ENCODE peak calls at places on chromosomes 11 and 22, in nine cellular contexts. B is body of pancreas, N is IMR-90, J is sigmoid colon, P is tibial nerve, R is NB4, D is right lobe of liver, E is suprapubic skin, Z is A549. S is an unnamed sample.

GRCh38 chr11:119505861-119506260 is 82.9 kb upstream of the THY1 start:
- DNase-seq in B (no peak), D (no peak), R (no peak), J (peak), E (no peak), P (no peak), Z (no peak), N (peak), S (no peak)

GRCh38 chr11:76623171-76623883 is 47.2 kb downstream of the LRRC32 start:
- DNase-seq in J (peak), N (peak), P (no peak), Z (no peak), D (no peak), B (no peak), R (no peak), E (no peak), S (peak)

GRCh38 chr22:38843716-38844660 is at the start of gene NPTXR:
- DNase-seq in P (no peak), J (no peak), N (peak), E (no peak), D (no peak), B (peak), R (peak), Z (peak), S (peak)

GRCh38 chr11:44886765-44887164 is 63.9 kb downstream of the TP53I11 start:
- DNase-seq in E (no peak), Z (no peak), B (no peak), P (no peak), J (no peak), N (peak), D (no peak), R (no peak), S (no peak)

GRCh38 chr22:45006101-45006872 is 3.5 kb downstream of the PHF21B start:
- DNase-seq in R (no peak), Z (no peak), E (no peak), J (no peak), B (no peak), D (no peak), P (no peak), N (no peak), S (no peak)

GRCh38 chr22:29744902-29745301 is 21.9 kb downstream of the ZMAT5 start:
- DNase-seq in D (no peak), J (no peak), R (no peak), E (no peak), P (peak), N (peak), Z (no peak), B (no peak), S (no peak)

GRCh38 chr11:112612283-112612849 is 348.9 kb upstream of the NCAM1 start:
- DNase-seq in E (no peak), P (no peak), J (no peak), B (no peak), Z (no peak), N (no peak), D (no peak), R (no peak), S (no peak)

GRCh38 chr22:46087816-46088277 is 62.5 kb upstream of the PPARA start:
- DNase-seq in R (no peak), P (peak), Z (no peak), N (peak), B (peak), J (peak), D (peak), E (peak), S (no peak)

GRCh38 chr11:60378359-60378758 is at the start of gene MS4A7:
- DNase-seq in N (no peak), B (peak), E (no peak), R (peak), P (peak), D (peak), Z (no peak), J (peak), S (no peak)

GRCh38 chr11:117673561-117673960 is 123.5 kb downstream of the DSCAML1 start:
- DNase-seq in N (no peak), Z (no peak), J (no peak), D (no peak), R (no peak), B (no peak), P (no peak), E (no peak), S (no peak)

GRCh38 chr11:100687032-100687629 is at the start of gene ARHGAP42:
- DNase-seq in R (peak), P (peak), Z (peak), D (peak), J (peak), E (peak), B (peak), N (peak), S (peak)

DNA sequence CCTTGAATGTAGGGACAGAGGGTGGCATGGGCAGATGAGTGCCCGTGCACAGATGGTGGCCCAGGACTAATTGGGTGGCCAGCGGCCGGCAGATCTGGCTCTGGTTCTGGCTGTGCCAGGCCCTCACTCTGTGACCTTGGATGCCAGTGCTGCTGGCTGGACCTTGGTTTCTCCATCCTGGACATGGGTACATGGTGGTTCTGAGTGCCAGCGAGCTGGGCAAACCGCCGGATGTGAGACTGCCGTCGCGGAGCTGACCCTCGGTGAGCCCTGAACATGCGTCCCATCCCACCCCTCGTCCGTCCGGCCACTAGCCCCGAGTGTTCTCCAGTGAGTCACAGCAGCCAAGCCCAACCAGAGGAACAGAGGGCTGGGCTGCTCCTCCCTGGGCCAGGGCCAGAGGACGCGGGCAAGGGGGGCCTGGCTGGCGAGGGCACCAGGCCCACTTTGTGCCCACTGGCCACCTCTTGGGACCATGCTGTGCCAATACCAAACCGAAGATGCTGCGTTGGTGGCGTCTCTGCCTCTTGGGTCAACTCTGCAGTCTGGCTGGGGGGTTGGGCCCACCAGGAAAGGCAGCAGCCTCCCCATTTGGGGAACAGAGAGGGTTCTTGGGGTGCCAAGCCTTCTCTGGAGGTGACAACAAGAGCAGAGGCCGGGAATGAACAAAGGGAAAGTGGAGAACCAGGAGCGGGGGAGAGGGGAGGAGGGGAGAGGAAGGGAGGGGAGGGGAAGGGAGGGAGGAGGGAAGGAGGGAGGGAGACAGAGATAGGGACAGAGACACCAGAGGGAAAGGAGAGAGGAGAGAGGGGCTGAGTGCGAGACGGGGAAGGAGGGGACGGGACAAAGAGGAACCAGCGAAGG is 10.7 kb downstream of the LSP1 start:
- DNase-seq in Z (peak), B (peak), D (no peak), N (peak), E (peak), R (peak), J (peak), P (peak), S (peak)
- TF ChIP-seq POLR2A in Z (no peak), B (no peak), D (no peak), N (no peak), E (no peak), R (no peak), J (no peak), P (no peak), S (peak)

DNA sequence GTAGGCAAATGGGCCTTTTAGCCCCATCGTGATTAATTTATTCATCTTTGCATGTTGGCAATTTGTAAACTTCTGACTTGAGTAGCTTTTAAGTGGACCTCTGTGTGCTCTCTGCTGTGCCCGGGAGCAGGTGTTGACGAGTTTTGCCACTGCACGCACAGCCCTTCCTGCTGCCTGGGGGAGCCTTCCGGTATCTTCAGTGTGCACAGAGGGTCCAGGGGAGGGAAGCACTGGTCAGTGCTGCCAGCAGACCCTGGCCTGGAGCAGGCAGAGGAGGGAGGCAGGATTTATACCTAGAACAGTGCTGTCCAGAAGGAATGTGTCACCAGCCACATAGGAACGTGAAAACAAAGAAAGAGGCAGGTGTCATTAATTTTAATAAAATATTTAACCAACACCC is 403.5 kb downstream of the TBC1D22A start:
- DNase-seq in B (peak), Z (no peak), E (peak), J (peak), D (peak), N (no peak), R (no peak), P (no peak), S (no peak)
- TF ChIP-seq POLR2A in B (no peak), Z (no peak), E (no peak), J (no peak), D (no peak), N (no peak), R (no peak), P (no peak), S (no peak)

GRCh38 chr11:66564538-66564937 is 3.9 kb downstream of the CTSF start:
- DNase-seq in Z (no peak), R (no peak), B (no peak), P (no peak), D (no peak), E (no peak), J (no peak), N (no peak), S (no peak)

GRCh38 chr11:66568124-66568916 is at the start of gene CTSF:
- DNase-seq in R (peak), D (peak), P (peak), E (peak), N (peak), B (peak), J (peak), Z (peak), S (peak)

GRCh38 chr11:66567787-66568123 is 651 bp downstream of the CTSF start:
- DNase-seq in B (no peak), N (no peak), E (no peak), Z (no peak), J (no peak), P (no peak), R (no peak), D (no peak), S (no peak)

GRCh38 chr11:66564984-66565383 is 3.4 kb downstream of the CTSF start:
- DNase-seq in E (no peak), P (no peak), N (no peak), D (no peak), B (no peak), J (no peak), R (no peak), Z (no peak), S (no peak)

DNA sequence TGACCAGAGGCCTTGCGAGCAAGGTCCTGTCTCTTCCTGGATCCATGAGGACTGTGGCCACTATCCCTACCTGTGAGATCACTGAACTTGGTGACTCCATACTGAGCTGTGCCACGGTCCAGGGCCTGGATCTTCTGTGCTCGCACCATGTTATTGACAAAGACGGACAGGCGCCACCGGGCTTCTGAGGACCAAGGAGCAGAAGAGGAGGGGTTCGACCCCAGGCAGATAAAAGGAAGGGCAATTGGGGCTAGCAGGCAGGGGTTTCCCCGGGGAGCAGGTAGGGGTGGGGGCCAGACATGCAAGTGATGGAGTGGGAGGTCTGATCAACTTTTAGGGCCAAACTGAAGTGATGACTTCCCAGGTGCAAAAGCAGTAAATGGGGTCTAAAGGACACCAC is 2.2 kb downstream of the CTSF start:
- DNase-seq in D (no peak), R (no peak), Z (no peak), N (no peak), B (no peak), P (no peak), E (no peak), J (no peak), S (no peak)
- TF ChIP-seq POLR2A in D (no peak), R (no peak), Z (no peak), N (no peak), B (no peak), P (no peak), E (no peak), J (no peak), S (no peak)

GRCh38 chr11:67583319-67584204 is at the start of gene GSTP1:
- DNase-seq in D (peak), Z (peak), B (peak), E (peak), N (peak), P (peak), J (peak), R (peak), S (no peak)
- TF ChIP-seq POLR2A in D (peak), Z (peak), B (peak), E (peak), N (peak), P (peak), J (peak), R (peak), S (peak)

GRCh38 chr11:101913631-101914030 is 1.2 kb upstream of the CEP126 start:
- DNase-seq in J (no peak), Z (no peak), D (no peak), P (no peak), E (no peak), B (no peak), R (no peak), N (no peak), S (no peak)

GRCh38 chr11:101916422-101916821 is at the start of gene ANGPTL5:
- DNase-seq in D (no peak), R (no peak), J (no peak), E (no peak), N (no peak), P (no peak), Z (no peak), B (no peak), S (no peak)

GRCh38 chr11:101914349-101914736 is 467 bp upstream of the CEP126 start:
- DNase-seq in J (no peak), N (peak), R (no peak), Z (no peak), P (peak), E (no peak), B (no peak), D (no peak), S (peak)

GRCh38 chr11:101915811-101916291 is 471 bp downstream of the ANGPTL5 start:
- DNase-seq in B (no peak), P (peak), J (no peak), Z (peak), R (peak), D (no peak), E (no peak), N (peak), S (no peak)

DNA sequence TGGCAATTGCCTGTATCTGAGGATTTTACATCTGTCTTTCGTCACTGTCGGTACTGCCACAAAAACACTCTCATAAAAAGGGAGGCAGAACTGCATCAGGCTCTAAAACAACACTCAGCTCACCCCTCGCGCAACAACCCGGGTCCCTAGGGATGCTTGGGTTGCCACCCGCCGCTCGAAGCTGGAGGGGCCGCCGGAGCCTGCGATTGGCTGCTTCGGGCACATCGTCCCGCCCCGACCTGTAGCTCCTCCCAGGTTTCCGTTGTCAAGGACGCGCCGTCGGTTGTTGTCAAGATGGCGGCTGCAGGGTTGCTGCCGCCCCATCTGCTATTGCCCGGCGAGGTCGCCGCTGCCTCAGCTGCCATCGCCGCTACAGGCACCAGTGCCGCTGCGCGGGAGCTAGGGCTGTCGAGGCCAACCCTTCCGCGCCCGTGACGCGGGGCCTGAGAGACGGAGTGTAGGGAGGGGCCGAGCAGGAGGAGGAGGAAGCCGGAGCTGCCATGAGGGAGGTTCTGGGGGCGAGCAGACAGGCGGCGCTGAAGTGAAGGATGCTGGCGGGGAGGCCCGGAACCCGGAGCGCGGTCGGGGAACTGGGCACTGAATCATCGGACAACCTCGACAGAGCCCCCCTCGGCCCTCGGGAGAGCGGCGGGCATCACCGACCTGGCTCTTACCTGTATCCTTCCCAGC is at the start of gene CEP126:
- DNase-seq in J (peak), B (peak), E (peak), R (peak), Z (peak), N (peak), D (peak), P (peak), S (peak)
- TF ChIP-seq POLR2A in J (no peak), B (no peak), E (peak), R (no peak), Z (peak), N (peak), D (no peak), P (peak), S (no peak)

DNA sequence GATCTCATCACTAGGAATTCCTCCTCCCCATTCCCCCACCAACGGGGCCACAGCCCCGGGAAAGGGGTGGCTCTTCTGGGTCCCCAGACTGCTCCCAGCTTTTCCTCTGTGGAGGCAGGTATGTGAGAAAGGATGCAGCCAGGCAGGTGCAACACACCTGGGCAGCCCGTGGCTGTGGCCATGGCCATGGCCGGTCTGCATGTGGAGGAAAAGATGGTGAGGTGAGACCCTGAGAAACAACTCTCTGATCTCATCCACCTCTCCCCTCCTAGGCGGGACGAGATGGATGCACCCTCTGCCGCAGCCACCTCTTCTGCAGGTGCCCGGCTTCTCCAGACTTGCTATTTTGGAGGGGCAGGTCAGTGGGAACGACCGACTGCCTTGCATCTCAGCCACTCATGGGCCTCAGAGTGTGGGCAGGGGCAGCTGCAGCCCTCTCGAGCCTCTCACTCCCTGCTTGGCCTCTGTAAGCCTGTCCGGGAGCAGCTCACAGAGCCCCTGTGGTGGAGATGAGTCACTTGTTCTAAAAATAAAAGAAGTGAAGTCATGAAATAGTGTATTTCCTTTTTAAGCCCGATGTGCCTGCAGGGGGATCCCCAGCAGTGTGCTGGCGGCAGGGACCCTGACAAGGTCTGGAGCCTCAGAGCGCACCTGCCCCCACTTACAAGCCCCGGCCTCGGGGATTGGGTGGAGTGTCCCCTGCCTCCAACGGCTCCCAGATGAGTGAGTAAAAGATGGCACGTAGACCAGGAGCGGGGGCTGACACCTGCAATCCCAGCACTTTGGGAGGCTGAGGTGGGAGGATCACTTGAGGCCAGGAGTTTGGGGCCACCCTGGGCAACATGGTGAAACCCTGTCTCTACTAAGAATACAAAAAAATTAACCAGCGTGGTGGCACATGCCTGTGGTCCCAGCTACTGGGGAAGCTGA is 10.7 kb downstream of the SMIM38 start:
- DNase-seq in N (peak), Z (peak), E (no peak), P (no peak), R (peak), B (peak), J (no peak), D (no peak), S (peak)
- TF ChIP-seq POLR2A in N (no peak), Z (no peak), E (no peak), P (no peak), R (no peak), B (no peak), J (no peak), D (no peak), S (no peak)

GRCh38 chr11:73236205-73236765 is 18.2 kb downstream of the P2RY2 start:
- DNase-seq in N (no peak), B (no peak), R (no peak), J (peak), D (no peak), Z (no peak), P (no peak), E (no peak), S (no peak)

GRCh38 chr11:73239111-73239521 is 21.0 kb downstream of the P2RY2 start:
- DNase-seq in E (peak), Z (no peak), J (peak), P (no peak), N (no peak), R (no peak), B (no peak), D (peak), S (no peak)

GRCh38 chr11:73239571-73240189 is 21.6 kb downstream of the P2RY2 start:
- DNase-seq in R (no peak), B (peak), E (no peak), P (no peak), Z (no peak), J (peak), N (no peak), D (peak), S (no peak)

GRCh38 chr11:73236879-73237278 is 18.8 kb downstream of the P2RY2 start:
- DNase-seq in P (peak), E (no peak), N (peak), Z (peak), B (no peak), D (no peak), R (peak), J (no peak), S (peak)

DNA sequence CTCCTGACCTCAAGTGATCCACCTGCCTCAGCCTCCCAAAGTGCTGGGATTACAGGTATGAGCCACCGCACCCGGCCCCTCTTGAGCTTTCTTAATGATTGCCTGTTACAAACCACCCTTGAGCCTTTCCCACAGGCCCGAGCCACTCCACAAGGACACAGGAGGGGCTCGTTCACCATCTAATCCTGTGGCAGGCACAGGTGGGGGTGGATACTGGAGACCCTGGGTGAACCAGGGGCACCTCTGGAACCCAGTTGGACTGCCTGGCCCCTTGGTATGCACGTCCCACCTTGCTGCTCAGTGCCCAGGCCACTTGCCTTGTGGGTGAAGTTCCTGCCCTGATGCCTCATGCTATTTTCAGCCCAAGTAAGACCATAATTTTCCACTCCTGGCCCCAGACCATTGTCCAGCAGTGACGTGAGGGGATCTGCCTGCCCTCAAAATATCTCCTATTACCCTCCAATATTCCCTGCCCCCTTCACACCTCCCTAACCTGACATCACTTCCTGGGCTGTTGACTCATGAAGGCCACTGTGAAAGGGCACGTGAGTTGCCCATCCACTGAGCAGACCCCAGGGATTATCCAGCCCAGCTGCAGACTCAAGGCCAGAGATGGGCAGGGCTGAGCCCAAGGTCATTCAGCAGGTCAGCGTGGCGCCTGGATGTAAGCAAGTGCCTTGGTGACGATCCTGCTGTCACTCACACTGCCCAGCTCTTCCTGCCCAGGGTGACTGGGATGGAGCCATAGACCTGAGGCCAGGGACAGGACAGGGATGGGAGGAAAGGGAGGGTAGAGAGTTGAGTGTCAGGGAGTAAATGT is 19.6 kb downstream of the P2RY2 start:
- DNase-seq in D (no peak), J (peak), P (no peak), N (peak), B (no peak), Z (no peak), R (no peak), E (peak), S (no peak)
- TF ChIP-seq POLR2A in D (no peak), J (no peak), P (no peak), N (no peak), B (no peak), Z (no peak), R (no peak), E (no peak), S (no peak)

S was measured in H54.